ENCODE peak calls at places on chromosome 20, in five cellular contexts. R is kidney glomerular epithelial cell, C is CD14-positive monocyte, P is NCI-H2081, U is posterior cingulate gyrus. K is an unnamed sample.

GRCh38 chr20:33901132-33901523 is 90.0 kb downstream of the CHMP4B start:
- DNase-seq in R (no peak), C (no peak), P (no peak), U (no peak), K (no peak)

GRCh38 chr20:17665756-17666155 is 16.3 kb downstream of the RRBP1 start:
- DNase-seq in R (no peak), C (no peak), P (no peak), U (no peak), K (no peak)

GRCh38 chr20:44166477-44166876 is 20.5 kb downstream of the JPH2 start:
- DNase-seq in R (peak; percentile 67), C (no peak), P (no peak), U (no peak), K (no peak)

GRCh38 chr20:61842011-61842410 is 223.7 kb downstream of the TAF4 start:
- DNase-seq in R (no peak), C (no peak), P (no peak), U (no peak), K (no peak)

GRCh38 chr20:38748863-38749153 is 548 bp downstream of the ACTR5 start:
- DNase-seq in R (peak; percentile 23), C (no peak), P (no peak), U (no peak), K (no peak)

GRCh38 chr20:1533059-1533458 is 24.4 kb downstream of the SIRPD start:
- DNase-seq in R (no peak), C (no peak), P (no peak), U (no peak), K (no peak)

GRCh38 chr20:44626278-44626677 is 25.2 kb downstream of the ADA start:
- DNase-seq in R (no peak), C (no peak), P (no peak), U (no peak), K (no peak)

GRCh38 chr20:4645109-4645508 is 76.6 kb upstream of the PRND start:
- DNase-seq in R (no peak), C (no peak), P (no peak), U (no peak), K (no peak)

GRCh38 chr20:16434087-16434664 is 139.1 kb downstream of the KIF16B start:
- DNase-seq in R (no peak), C (no peak), P (no peak), U (peak; percentile 21), K (no peak)

GRCh38 chr20:51412333-51412761 is 130.2 kb downstream of the NFATC2 start:
- DNase-seq in R (no peak), C (no peak), P (no peak), U (peak; percentile 25), K (no peak)

K was measured in SIG-M5.